ENCODE peak calls at places on chromosomes 12 and 14, in five cellular contexts. X, B, T, A and M are unnamed samples.

GRCh38 chr12:69274861-69275260 is 35.5 kb downstream of the CPSF6 start:
- DNase-seq in X (no peak), B (no peak), T (no peak), A (no peak), M (no peak)

GRCh38 chr14:78401866-78402265 is 231.7 kb downstream of the NRXN3 start:
- DNase-seq in X (no peak), B (no peak), T (no peak), A (no peak), M (no peak)

GRCh38 chr12:93982847-93983315 is 165.5 kb upstream of the PLXNC1 start:
- DNase-seq in X (no peak), B (no peak), T (no peak), A (no peak), M (no peak)

GRCh38 chr12:93514853-93515252 is 47.5 kb downstream of the MRPL42 start:
- DNase-seq in X (no peak), B (no peak), T (no peak), A (no peak), M (no peak)

GRCh38 chr12:65853489-65854157 is 29.3 kb downstream of the HMGA2 start:
- DNase-seq in X (no peak), B (no peak), T (no peak), A (no peak), M (no peak)

GRCh38 chr14:72632727-72633126 is 261.2 kb downstream of the DPF3 start:
- DNase-seq in X (no peak), B (no peak), T (no peak), A (no peak), M (no peak)

GRCh38 chr14:92513966-92514843 is 624 bp downstream of the RIN3 start:
- DNase-seq in X (peak), B (no peak), T (no peak), A (peak), M (peak)

GRCh38 chr12:128842579-128842978 is 10.7 kb upstream of the GLT1D1 start:
- DNase-seq in X (no peak), B (no peak), T (no peak), A (no peak), M (no peak)

GRCh38 chr12:127620956-127621355 is 646.0 kb upstream of the TMEM132C start:
- DNase-seq in X (no peak), B (no peak), T (no peak), A (no peak), M (no peak)

GRCh38 chr12:103858953-103859601 is 18.0 kb upstream of the NT5DC3 start:
- DNase-seq in X (peak), B (no peak), T (peak), A (peak), M (peak)

GRCh38 chr12:76872415-76872814 is 6.4 kb downstream of the CSRP2 start:
- DNase-seq in X (no peak), B (no peak), T (no peak), A (no peak), M (no peak)

GRCh38 chr12:60415361-60415760 is 819.5 kb downstream of the SLC16A7 start:
- DNase-seq in X (no peak), B (no peak), T (no peak), A (no peak), M (no peak)

GRCh38 chr14:32010561-32011188 is 66.4 kb upstream of the ARHGAP5 start:
- DNase-seq in X (peak), B (no peak), T (no peak), A (no peak), M (peak)

GRCh38 chr12:108852674-108853073 is 4.7 kb downstream of the SSH1 start:
- DNase-seq in X (no peak), B (no peak), T (no peak), A (no peak), M (no peak)

GRCh38 chr12:124032265-124032886 is 59.4 kb downstream of the ZNF664 start:
- DNase-seq in X (peak), B (peak), T (peak), A (peak), M (peak)

GRCh38 chr14:39184628-39185255 is 9.7 kb downstream of the PNN start:
- DNase-seq in X (no peak), B (no peak), T (no peak), A (no peak), M (no peak)

GRCh38 chr14:31159682-31160296 is 47.8 kb downstream of the HECTD1 start:
- DNase-seq in X (no peak), B (no peak), T (peak), A (peak), M (no peak)

GRCh38 chr14:24816011-24816928 is 182.3 kb upstream of the GZMB start:
- DNase-seq in X (no peak), B (peak), T (no peak), A (peak), M (peak)

GRCh38 chr14:100557658-100558057 is 29.6 kb downstream of the BEGAIN start:
- DNase-seq in X (no peak), B (no peak), T (no peak), A (peak), M (peak)

GRCh38 chr14:53929871-53930685 is 26.5 kb downstream of the BMP4 start:
- DNase-seq in X (peak), B (peak), T (no peak), A (peak), M (no peak)

GRCh38 chr14:56860441-56860840 is 50.2 kb upstream of the OTX2 start:
- DNase-seq in X (no peak), B (no peak), T (no peak), A (no peak), M (no peak)

GRCh38 chr12:67788118-67788517 is 139.6 kb downstream of the DYRK2 start:
- DNase-seq in X (no peak), B (no peak), T (no peak), A (no peak), M (no peak)

GRCh38 chr14:81772391-81772790 is 238.7 kb upstream of the SEL1L start:
- DNase-seq in X (no peak), B (no peak), T (no peak), A (no peak), M (no peak)

GRCh38 chr12:93722757-93723567 is 45.8 kb downstream of the CRADD start:
- DNase-seq in X (no peak), B (peak), T (no peak), A (no peak), M (no peak)

GRCh38 chr14:100341301-100342031 is 18.3 kb downstream of the SLC25A47 start:
- DNase-seq in X (peak), B (peak), T (no peak), A (no peak), M (no peak)

GRCh38 chr12:30197392-30198047 is 413.8 kb upstream of the TMTC1 start:
- DNase-seq in X (no peak), B (no peak), T (no peak), A (no peak), M (no peak)

GRCh38 chr14:49581209-49581960 is 4.8 kb downstream of the RPS29 start:
- DNase-seq in X (no peak), B (no peak), T (no peak), A (no peak), M (no peak)
- TF ChIP-seq POLR2A in X (no peak), B (no peak), T (no peak), A (no peak), M (no peak)

GRCh38 chr12:118050972-118051910 is 9.7 kb downstream of the WSB2 start:
- DNase-seq in X (no peak), B (no peak), T (no peak), A (no peak), M (no peak)

GRCh38 chr12:118053071-118053985 is 7.7 kb downstream of the WSB2 start:
- DNase-seq in X (no peak), B (no peak), T (no peak), A (no peak), M (no peak)

GRCh38 chr12:118055865-118056773 is 4.9 kb downstream of the WSB2 start:
- DNase-seq in X (no peak), B (peak), T (no peak), A (no peak), M (no peak)

GRCh38 chr12:118055144-118055557 is 5.8 kb downstream of the WSB2 start:
- DNase-seq in X (peak), B (peak), T (peak), A (peak), M (no peak)

DNA sequence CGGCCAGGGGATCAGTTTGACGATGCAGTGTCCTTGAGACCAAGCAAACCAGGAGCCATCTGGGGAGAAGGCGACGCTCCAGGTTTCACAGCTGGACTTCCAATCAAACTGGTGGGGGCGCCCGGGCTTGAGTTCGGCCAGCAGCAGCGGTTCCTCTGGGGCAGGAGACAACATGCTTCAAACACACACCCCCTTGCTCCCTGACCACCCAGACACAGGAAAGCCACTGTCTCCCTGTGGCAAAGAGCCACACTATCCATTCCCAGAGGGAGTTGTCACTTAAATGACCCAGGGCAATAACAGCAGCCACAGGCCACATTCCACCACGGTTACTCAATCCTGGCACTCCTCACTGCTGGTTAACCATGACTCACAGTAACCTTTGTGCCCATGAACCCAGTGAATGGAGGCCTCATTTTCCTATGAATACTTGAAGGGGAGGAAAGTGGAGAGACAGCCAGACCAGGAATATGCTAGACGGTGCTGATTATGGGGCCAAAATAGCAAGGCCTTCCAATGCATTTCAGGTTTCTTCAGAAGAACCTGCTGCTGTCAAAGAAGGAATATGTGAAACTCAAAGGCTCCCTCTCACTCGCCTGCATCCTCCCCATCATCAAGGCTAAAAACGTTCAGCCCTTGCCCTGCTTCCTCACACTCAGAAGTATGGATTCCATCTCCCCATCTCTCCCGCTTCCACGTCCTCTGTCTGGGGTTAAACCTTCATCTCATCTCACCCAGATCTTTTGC is 8.5 kb downstream of the WSB2 start:
- DNase-seq in X (peak), B (peak), T (peak), A (peak), M (peak)
- TF ChIP-seq POLR2A in X (no peak), B (peak), T (no peak), A (peak), M (peak)

GRCh38 chr14:75578786-75579781 is 664 bp downstream of the FLVCR2 start:
- DNase-seq in X (peak), B (no peak), T (no peak), A (peak), M (peak)
- TF ChIP-seq POLR2A in X (no peak), B (no peak), T (no peak), A (peak), M (peak)

DNA sequence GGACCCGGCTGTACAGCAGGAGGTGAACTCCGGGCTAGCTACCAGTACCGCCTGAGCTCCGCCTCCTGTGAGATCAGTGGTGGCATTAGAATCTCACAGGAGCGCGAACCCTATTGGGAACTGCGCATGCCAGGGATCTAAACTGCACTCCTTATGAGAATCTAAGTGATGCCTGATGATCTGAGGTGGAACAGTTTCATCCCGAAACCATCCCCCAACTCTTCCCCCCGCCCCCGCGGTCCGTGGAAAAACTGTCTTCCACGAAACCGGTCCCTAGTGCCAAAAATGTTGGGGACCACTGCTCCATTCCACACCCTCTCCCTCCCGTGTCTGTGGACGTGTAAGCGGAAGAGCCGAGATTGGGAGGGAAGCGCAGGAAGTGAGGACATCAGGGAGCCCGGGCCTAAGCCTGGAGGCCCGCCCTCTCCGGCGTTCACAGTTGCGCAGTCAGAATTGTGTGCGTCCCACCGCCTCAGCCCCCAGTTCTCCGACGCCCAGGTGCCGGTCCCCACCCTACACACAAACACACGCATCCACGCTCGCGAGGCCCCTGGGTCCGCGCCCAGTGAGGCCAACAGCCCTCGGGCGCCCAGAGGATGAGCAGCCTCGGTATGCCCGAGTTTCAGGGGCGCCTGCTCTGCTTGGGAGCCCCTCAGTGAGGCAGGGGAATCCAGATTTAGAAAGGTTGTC is 1.8 kb upstream of the RNASE4 start:
- DNase-seq in X (peak), B (peak), T (peak), A (peak), M (peak)
- TF ChIP-seq POLR2A in X (peak), B (peak), T (peak), A (peak), M (peak)

GRCh38 chr14:102495482-102496330 is 13.9 kb downstream of the ANKRD9 start:
- DNase-seq in X (no peak), B (no peak), T (no peak), A (no peak), M (no peak)

GRCh38 chr14:102496331-102496691 is 13.3 kb downstream of the ANKRD9 start:
- DNase-seq in X (no peak), B (no peak), T (no peak), A (no peak), M (no peak)

GRCh38 chr14:102498005-102498677 is 11.4 kb downstream of the ANKRD9 start:
- DNase-seq in X (no peak), B (no peak), T (no peak), A (peak), M (no peak)

GRCh38 chr14:102498678-102499265 is 10.8 kb downstream of the ANKRD9 start:
- DNase-seq in X (no peak), B (no peak), T (no peak), A (no peak), M (no peak)

GRCh38 chr14:102496955-102497744 is 12.4 kb downstream of the ANKRD9 start:
- DNase-seq in X (no peak), B (no peak), T (no peak), A (no peak), M (no peak)
- TF ChIP-seq POLR2A in X (no peak), B (no peak), T (no peak), A (no peak), M (no peak)

GRCh38 chr12:53219956-53220856 is 11.8 kb downstream of the RARG start:
- DNase-seq in X (peak), B (peak), T (peak), A (peak), M (peak)
- TF ChIP-seq POLR2A in X (no peak), B (no peak), T (no peak), A (no peak), M (no peak)

DNA sequence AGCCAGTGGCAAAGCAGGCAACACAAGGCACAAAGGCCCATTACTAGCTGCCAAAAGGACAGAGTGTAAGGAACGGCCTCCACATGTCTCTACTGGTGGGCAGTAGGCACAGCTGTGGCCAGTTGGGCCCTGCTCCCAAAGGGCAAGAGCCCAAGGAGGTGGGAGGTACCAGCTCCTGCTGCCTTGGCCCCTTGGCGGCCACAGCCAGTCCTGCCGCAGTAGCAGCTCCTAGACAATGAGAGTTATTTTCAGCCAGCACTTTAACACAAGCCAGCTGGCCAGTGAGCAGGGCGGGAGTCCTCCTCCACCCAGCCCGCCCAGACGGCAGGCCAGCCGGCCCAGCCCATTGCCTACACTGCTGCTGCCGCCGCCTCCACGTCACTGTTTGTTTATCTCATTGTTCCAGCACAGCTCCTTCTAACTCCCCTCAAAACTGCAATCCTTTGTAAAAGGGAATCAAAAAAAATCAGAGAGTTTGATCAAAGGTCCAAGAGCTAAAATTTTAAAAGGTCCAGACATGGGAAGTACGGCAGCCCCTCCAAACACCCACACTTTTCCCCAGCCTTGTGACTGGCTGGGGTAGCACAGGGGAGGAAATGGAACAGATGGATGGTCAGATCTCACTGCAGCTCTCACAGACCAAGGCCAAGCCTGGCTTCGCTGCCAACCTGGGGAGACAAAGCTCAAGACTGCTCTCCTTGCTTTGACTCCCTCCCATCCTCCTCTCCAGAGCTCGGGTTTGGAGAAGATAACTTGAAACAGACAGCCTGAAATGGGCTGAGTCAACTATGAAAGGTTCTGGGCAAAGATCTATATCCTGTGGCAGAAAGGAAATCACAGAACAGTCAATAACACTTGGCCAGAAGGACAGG is 33.5 kb downstream of the FMNL3 start:
- DNase-seq in X (no peak), B (peak), T (peak), A (peak), M (peak)
- TF ChIP-seq POLR2A in X (no peak), B (peak), T (peak), A (peak), M (peak)

DNA sequence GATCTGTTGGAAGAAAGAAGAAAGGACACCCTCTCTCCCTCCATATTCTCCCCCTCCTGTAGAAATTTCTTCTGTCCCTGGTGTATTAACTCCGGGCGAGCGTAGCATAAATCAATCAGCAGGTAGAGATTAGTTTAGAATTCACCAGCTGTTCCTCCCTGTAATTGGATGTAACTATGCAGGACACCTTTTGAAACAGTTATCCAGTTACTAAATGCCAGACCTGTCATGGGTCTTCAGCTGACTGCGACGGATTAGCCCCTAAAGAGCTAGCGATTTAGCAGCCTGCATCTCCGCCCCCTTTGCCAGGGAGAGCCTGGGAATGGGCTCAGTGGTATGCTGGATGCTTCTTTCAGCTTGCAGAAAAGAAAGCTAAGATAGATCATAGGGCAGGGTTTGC is 16.4 kb downstream of the COPZ1 start:
- DNase-seq in X (no peak), B (no peak), T (no peak), A (no peak), M (no peak)
- TF ChIP-seq POLR2A in X (no peak), B (no peak), T (no peak), A (no peak), M (no peak)

DNA sequence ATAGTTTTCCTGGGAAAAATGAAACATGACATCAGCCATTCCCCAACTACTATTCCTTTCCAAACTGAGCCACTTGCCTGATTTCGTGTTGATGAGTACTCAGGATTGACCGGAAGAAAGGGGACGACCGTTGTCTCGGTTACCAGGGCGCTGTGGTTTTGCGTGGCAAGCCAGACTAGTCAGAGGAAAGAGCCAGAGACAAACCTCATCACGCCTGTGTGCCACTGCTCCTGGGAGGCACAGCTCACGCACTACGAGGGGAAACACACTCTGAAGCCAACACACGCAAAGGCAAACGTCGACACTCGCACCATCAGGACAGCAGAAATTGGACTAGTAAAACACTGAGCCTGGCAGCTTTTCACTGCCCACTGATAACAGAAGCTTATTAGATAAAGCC is 35.0 kb downstream of the GIT2 start:
- DNase-seq in X (no peak), B (peak), T (no peak), A (no peak), M (no peak)
- TF ChIP-seq POLR2A in X (no peak), B (no peak), T (no peak), A (no peak), M (no peak)